ENCODE peak calls at places on chromosomes 11 and 22, in seven cellular contexts. V is A549, T is heart right ventricle, X is HFFc6, F is cardiac muscle cell, P is A673, M is colonic mucosa. U is an unnamed sample.

GRCh38 chr11:131353761-131354160 is 16.7 kb upstream of the NTM start:
- DNase-seq in M (no peak), P (no peak), F (no peak), X (no peak), T (no peak), V (no peak), U (no peak)

GRCh38 chr11:13826505-13827278 is 135.8 kb upstream of the SPON1 start:
- DNase-seq in P (no peak), T (no peak), F (no peak), M (no peak), V (no peak), X (peak), U (no peak)

GRCh38 chr11:120167659-120168058 is 29.7 kb upstream of the TRIM29 start:
- DNase-seq in V (no peak), P (no peak), X (no peak), F (no peak), M (no peak), T (no peak), U (no peak)

GRCh38 chr11:128297111-128297651 is 290.2 kb downstream of the ETS1 start:
- DNase-seq in P (no peak), F (no peak), T (no peak), M (no peak), V (no peak), X (no peak), U (no peak)

GRCh38 chr11:77814848-77815247 is 5.7 kb downstream of the RSF1 start:
- DNase-seq in V (no peak), P (no peak), F (no peak), X (no peak), M (no peak), T (no peak), U (no peak)

GRCh38 chr11:95296621-95297025 is 65.6 kb upstream of the SESN3 start:
- DNase-seq in X (no peak), T (no peak), V (no peak), P (no peak), M (no peak), F (no peak), U (no peak)

GRCh38 chr22:35231585-35232084 is 25.7 kb upstream of the HMGXB4 start:
- DNase-seq in X (peak), M (peak), T (peak), F (peak), P (peak), V (peak), U (peak)

GRCh38 chr22:29309332-29310064 is 3.0 kb downstream of the GAS2L1 start:
- DNase-seq in X (no peak), P (no peak), T (peak), V (no peak), M (peak), F (peak), U (no peak)

GRCh38 chr11:45677811-45678515 is 12.5 kb upstream of the CHST1 start:
- DNase-seq in M (no peak), T (no peak), X (no peak), P (no peak), V (no peak), F (peak), U (no peak)

GRCh38 chr11:121692236-121692635 is 239.5 kb upstream of the SORL1-AS1 start:
- DNase-seq in F (no peak), X (no peak), T (no peak), M (no peak), P (no peak), V (no peak), U (no peak)

GRCh38 chr22:30444632-30445437 is 19.3 kb downstream of the MTFP1 start:
- DNase-seq in X (peak), V (peak), P (peak), M (peak), F (peak), T (no peak), U (peak)

GRCh38 chr22:28017859-28018258 is 98.8 kb upstream of the PITPNB start:
- DNase-seq in T (no peak), F (no peak), V (no peak), P (no peak), X (no peak), M (no peak), U (peak)

GRCh38 chr11:104962852-104963251 is 5.5 kb downstream of the CASP4 start:
- DNase-seq in T (no peak), V (no peak), P (no peak), F (no peak), M (no peak), X (no peak), U (no peak)

GRCh38 chr11:130947889-130948288 is 31.6 kb upstream of the SNX19 start:
- DNase-seq in T (no peak), P (no peak), F (no peak), M (no peak), V (no peak), X (no peak), U (no peak)

GRCh38 chr22:31639640-31640039 is 22.4 kb downstream of the PISD start:
- DNase-seq in P (no peak), V (no peak), F (no peak), X (no peak), T (no peak), M (no peak), U (no peak)

GRCh38 chr11:11636671-11637070 is 14.9 kb upstream of the GALNT18 start:
- DNase-seq in V (no peak), F (no peak), M (no peak), P (no peak), T (no peak), X (no peak), U (no peak)

GRCh38 chr22:36497910-36498669 is 8.8 kb downstream of the FOXRED2 start:
- DNase-seq in V (no peak), X (no peak), T (no peak), M (no peak), P (no peak), F (no peak), U (peak)

GRCh38 chr11:84894666-84895065 is 732.5 kb downstream of the DLG2 start:
- DNase-seq in X (no peak), F (no peak), T (no peak), V (no peak), P (no peak), M (no peak), U (no peak)

GRCh38 chr11:86313793-86314192 is 11.8 kb downstream of the HIKESHI start:
- DNase-seq in V (no peak), X (no peak), F (no peak), P (no peak), M (no peak), T (no peak), U (no peak)

GRCh38 chr11:87081358-87081757 is 43.6 kb downstream of the TMEM135 start:
- DNase-seq in M (no peak), F (no peak), P (no peak), T (no peak), V (no peak), X (no peak), U (no peak)

GRCh38 chr11:105236631-105237030 is 97.1 kb upstream of the CARD18 start:
- DNase-seq in X (peak), F (no peak), M (no peak), V (no peak), T (no peak), P (no peak), U (no peak)

GRCh38 chr11:92841719-92842118 is 127.7 kb upstream of the MTNR1B start:
- DNase-seq in F (no peak), M (no peak), T (no peak), X (no peak), V (no peak), P (no peak), U (no peak)

GRCh38 chr11:88552377-88553029 is 215.0 kb upstream of the CTSC start:
- DNase-seq in V (peak), X (peak), M (peak), T (peak), F (peak), P (peak), U (peak)

GRCh38 chr22:39349967-39350802 is at the start of gene SYNGR1:
- DNase-seq in M (no peak), P (peak), T (peak), F (peak), X (no peak), V (no peak), U (peak)

GRCh38 chr11:33835143-33835878 is 56.6 kb downstream of the LMO2 start:
- DNase-seq in P (peak), V (peak), T (no peak), X (peak), M (no peak), F (peak), U (no peak)

GRCh38 chr22:49968313-49968830 is 7.8 kb downstream of the PIM3 start:
- DNase-seq in M (peak), X (no peak), P (no peak), F (no peak), T (peak), V (no peak), U (peak)

GRCh38 chr11:117020287-117020686 is 77.9 kb downstream of the SIK3 start:
- DNase-seq in X (no peak), P (no peak), M (peak), T (no peak), F (no peak), V (no peak), U (no peak)

GRCh38 chr22:38481162-38481870 is 13.4 kb downstream of the KDELR3 start:
- DNase-seq in T (no peak), X (peak), P (no peak), V (no peak), F (no peak), M (no peak), U (no peak)

GRCh38 chr11:29019960-29020683 is 911.9 kb downstream of the METTL15 start:
- DNase-seq in V (peak), P (peak), T (no peak), X (peak), F (peak), M (no peak), U (peak)

GRCh38 chr22:49954354-49954753 is 6.2 kb upstream of the PIM3 start:
- DNase-seq in M (no peak), T (peak), P (no peak), X (no peak), F (no peak), V (no peak), U (no peak)

GRCh38 chr11:86386791-86387190 is 12.1 kb downstream of the CCDC81 start:
- DNase-seq in P (no peak), F (no peak), X (no peak), M (no peak), V (no peak), T (no peak), U (no peak)

GRCh38 chr22:48444320-48445112 is 1383.2 kb downstream of the BRD1 start:
- DNase-seq in F (no peak), P (no peak), X (no peak), M (no peak), V (no peak), T (no peak), U (no peak)

GRCh38 chr22:23282089-23282501 is 101.8 kb downstream of the BCR start:
- DNase-seq in M (peak), T (peak), P (peak), F (no peak), V (peak), X (peak), U (no peak)

GRCh38 chr11:86805873-86806310 is 5.5 kb downstream of the PRSS23 start:
- DNase-seq in P (no peak), T (no peak), M (no peak), V (no peak), X (no peak), F (no peak), U (no peak)

GRCh38 chr11:83612891-83613766 is 327.0 kb upstream of the CCDC90B start:
- DNase-seq in F (no peak), P (peak), T (no peak), X (no peak), M (no peak), V (no peak), U (no peak)

GRCh38 chr22:47401592-47401898 is 639.1 kb downstream of the TBC1D22A start:
- DNase-seq in F (no peak), T (no peak), V (no peak), P (no peak), X (no peak), M (no peak), U (no peak)

GRCh38 chr11:20156876-20157613 is 3.2 kb downstream of the DBX1 start:
- DNase-seq in X (no peak), T (no peak), M (no peak), V (no peak), F (no peak), P (no peak), U (peak)

GRCh38 chr11:95698939-95699562 is 90.5 kb downstream of the FAM76B start:
- DNase-seq in X (no peak), M (no peak), V (no peak), F (no peak), T (no peak), P (no peak), U (no peak)

GRCh38 chr11:85634747-85635146 is 6.4 kb downstream of the TMEM126B start:
- DNase-seq in T (no peak), P (no peak), X (no peak), V (no peak), F (no peak), M (no peak), U (no peak)

GRCh38 chr22:46433318-46433717 is 97.8 kb downstream of the TRMU start:
- DNase-seq in M (no peak), T (no peak), X (no peak), V (no peak), P (no peak), F (no peak), U (no peak)

GRCh38 chr22:21593406-21594232 is 26.1 kb downstream of the UBE2L3 start:
- DNase-seq in P (no peak), F (no peak), T (peak), M (peak), X (no peak), V (peak), U (peak)
- TF ChIP-seq CTCF in P (peak), F (peak), T (peak), M (peak), X (peak), V (peak), U (peak)

DNA sequence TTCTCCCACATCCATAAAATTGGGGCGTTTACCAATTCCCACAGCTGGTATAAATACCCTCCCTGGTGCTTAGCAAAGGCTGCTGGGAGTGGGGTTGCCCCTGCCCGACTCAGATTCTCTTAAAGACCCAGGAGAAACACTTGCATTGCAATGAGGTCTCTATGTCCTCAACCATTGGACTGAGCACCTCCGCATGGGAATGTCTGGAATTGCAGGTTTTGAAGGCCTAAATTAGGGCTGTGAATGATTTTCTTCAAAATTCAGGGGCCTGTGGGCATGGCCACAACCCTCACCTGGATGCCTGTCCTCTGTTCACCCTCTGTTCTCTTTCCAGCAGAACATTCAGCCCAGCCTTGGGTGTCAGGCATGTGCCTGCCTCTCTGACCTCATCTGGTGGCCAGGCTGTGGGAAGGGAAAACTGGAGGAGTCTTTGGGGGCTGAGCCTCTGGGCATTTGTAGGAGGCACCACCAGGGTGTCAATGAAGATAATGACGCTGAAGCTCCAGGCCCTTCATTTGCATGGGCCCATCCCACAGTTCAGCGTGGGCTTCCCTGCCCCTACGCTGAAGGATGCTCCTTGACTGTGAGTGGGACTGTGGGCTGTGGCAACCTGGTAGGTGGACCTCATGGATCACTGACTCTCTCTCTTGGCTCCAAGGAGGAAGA is 52.7 kb upstream of the MYEOV start:
- DNase-seq in X (no peak), M (peak), T (no peak), P (no peak), V (no peak), F (no peak), U (no peak)
- TF ChIP-seq CTCF in X (peak), M (no peak), T (no peak), P (peak), V (no peak), F (no peak), U (no peak)

DNA sequence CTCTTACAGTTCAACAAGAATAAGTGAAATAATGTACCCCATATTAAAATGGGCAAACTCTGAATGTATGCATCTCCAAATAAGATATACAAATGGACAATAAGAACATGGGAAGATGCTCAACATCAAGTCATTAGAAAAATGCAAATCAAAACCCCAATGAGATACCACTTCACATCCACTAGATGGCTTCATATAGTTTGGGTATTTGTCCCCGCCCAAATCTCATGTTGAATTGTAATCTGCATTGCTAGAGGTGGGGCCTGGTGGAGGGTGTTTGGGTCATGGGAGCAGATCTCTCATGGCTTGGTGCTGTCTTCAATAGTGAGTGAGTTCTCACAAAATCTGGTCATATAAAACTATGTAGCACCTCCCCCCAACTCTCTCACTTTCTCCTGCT is 5.7 kb downstream of the MPZL2 start:
- DNase-seq in M (peak), F (no peak), P (peak), X (no peak), V (no peak), T (no peak), U (no peak)
- TF ChIP-seq CTCF in M (no peak), F (peak), P (peak), X (peak), V (no peak), T (peak), U (no peak)

DNA sequence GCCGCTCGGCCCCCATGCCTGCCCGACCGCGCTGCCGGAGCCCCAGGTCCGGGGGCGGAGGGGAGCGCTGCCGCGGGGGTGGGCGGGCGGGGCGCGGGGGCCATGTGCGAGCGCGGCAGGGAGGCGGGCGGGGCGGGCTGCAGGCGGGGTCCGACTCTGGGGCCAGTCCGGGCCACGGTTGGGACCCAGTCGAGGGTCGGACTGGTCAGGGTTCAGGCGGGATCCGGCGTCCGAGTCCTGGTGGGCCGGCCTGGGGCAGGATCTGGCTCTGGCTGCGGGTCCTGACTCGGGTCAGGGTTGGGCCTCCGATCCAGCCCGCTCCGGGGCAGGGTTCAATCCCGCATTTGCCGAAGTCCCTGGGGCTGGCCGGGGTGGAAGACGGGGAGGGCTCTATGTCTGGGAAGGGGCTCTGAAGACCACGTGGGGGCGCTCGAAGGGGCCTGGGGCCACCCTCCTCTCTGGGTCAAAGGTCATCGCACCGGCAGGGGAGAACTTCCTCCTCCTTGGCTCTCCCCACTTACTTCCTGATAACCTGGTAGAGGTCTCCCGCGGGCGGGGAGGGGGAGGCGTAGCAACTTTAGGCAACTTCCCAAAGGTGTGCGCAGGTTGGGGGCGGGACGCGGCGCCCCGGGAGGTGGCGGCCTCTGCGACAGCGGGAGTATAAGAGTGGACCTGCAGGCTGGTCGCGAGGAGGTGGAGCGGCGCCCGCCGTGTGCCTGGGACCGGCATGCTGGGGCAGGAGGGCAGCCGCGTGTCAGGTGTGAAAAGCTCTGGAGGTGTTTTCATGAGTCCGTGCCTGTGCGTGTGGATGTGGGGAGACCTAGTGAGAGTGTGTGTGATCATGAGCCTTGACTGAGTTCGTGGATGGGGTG is 603 bp downstream of the ESRRA start:
- DNase-seq in P (peak), X (no peak), F (peak), M (peak), T (peak), V (peak), U (peak)
- TF ChIP-seq CTCF in P (peak), X (peak), F (peak), M (peak), T (peak), V (peak), U (peak)

GRCh38 chr11:9719949-9720646 is 56.2 kb downstream of the SWAP70 start:
- DNase-seq in V (no peak), M (no peak), F (no peak), X (no peak), P (peak), T (no peak), U (no peak)
- TF ChIP-seq CTCF in V (no peak), M (no peak), F (no peak), X (no peak), P (no peak), T (no peak), U (no peak)

DNA sequence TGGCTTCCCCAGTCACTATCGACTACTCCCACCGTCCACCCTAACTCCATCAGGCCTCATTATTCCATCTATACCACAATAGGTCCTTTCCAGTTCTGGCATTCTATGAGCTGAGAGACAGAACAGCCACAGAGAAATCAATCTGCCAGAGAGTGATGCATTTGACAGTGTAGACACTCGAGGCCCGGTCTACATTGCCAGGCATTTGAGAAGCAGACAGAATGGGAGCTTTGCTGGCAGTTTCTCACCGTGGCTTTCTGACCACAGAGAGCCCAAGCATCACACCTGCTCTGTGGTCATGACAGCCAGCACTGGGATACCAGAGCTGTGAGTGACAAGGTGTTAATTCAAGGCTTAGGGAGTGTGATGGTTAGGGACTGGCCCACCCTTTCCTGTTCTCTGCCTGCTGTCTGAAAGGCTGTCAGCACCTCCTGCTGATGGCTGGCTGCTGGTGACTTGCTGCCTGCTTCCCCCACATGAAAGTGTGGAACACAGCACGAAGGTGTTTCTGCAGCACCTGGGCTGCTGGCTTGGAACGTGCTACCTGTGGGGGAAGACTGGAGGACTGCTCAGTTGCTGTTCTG is 137.8 kb downstream of the KIRREL3 start:
- DNase-seq in T (no peak), F (peak), P (no peak), V (no peak), M (no peak), X (no peak), U (peak)
- TF ChIP-seq CTCF in T (no peak), F (no peak), P (no peak), V (no peak), M (no peak), X (no peak), U (no peak)

GRCh38 chr22:20604092-20604747 is 96.8 kb downstream of the MED15 start:
- DNase-seq in T (no peak), F (no peak), P (no peak), M (no peak), V (no peak), X (no peak), U (no peak)

GRCh38 chr22:20600137-20600673 is 92.8 kb downstream of the MED15 start:
- DNase-seq in M (no peak), F (no peak), T (no peak), P (no peak), X (no peak), V (no peak), U (no peak)

GRCh38 chr22:20601308-20601707 is 93.9 kb downstream of the MED15 start:
- DNase-seq in T (no peak), X (no peak), M (no peak), V (no peak), P (no peak), F (no peak), U (no peak)

GRCh38 chr22:20604776-20605221 is 97.4 kb downstream of the MED15 start:
- DNase-seq in V (no peak), F (no peak), X (no peak), M (no peak), P (no peak), T (no peak), U (no peak)

GRCh38 chr22:20602589-20603164 is 95.3 kb downstream of the MED15 start:
- DNase-seq in T (no peak), M (no peak), V (no peak), P (no peak), F (no peak), X (no peak), U (no peak)
- TF ChIP-seq CTCF in T (no peak), M (no peak), V (no peak), P (no peak), F (no peak), X (peak), U (no peak)